ENCODE peak calls at places on chromosomes 1 and 21, in eight cellular contexts. G, L, F, E, J, S, B and K are unnamed samples.

GRCh38 chr1:94988356-94988755 is 61.4 kb upstream of the CNN3 start:
- DNase-seq in G (no peak), L (no peak), F (no peak), E (no peak), J (no peak), S (no peak), B (no peak), K (no peak)

GRCh38 chr21:39712976-39713375 is 32.0 kb upstream of the IGSF5 start:
- DNase-seq in G (no peak), L (no peak), F (no peak), E (no peak), J (no peak), S (no peak), B (no peak), K (no peak)

GRCh38 chr1:117284408-117285215 is 73.9 kb upstream of the VTCN1 start:
- DNase-seq in G (peak), L (peak), F (no peak), E (no peak), J (peak), S (no peak), B (no peak), K (no peak)

GRCh38 chr1:66206563-66207154 is 327.3 kb upstream of the SGIP1 start:
- DNase-seq in G (no peak), L (no peak), F (no peak), E (no peak), J (no peak), S (no peak), B (no peak), K (no peak)

GRCh38 chr1:3687509-3687908 is 35.2 kb downstream of the TP73 start:
- DNase-seq in G (no peak), L (no peak), F (no peak), E (no peak), J (no peak), S (no peak), B (no peak), K (no peak)

GRCh38 chr1:169193191-169193850 is 86.8 kb downstream of the ATP1B1 start:
- DNase-seq in G (no peak), L (no peak), F (no peak), E (peak), J (no peak), S (no peak), B (no peak), K (no peak)

GRCh38 chr1:87927391-87928073 is 598.9 kb downstream of the LMO4 start:
- DNase-seq in G (no peak), L (no peak), F (no peak), E (no peak), J (no peak), S (no peak), B (no peak), K (no peak)

GRCh38 chr21:37667380-37667779 is 248.9 kb downstream of the KCNJ6 start:
- DNase-seq in G (no peak), L (no peak), F (no peak), E (no peak), J (no peak), S (no peak), B (no peak), K (no peak)

GRCh38 chr1:5661196-5662130 is 330.8 kb downstream of the NPHP4 start:
- DNase-seq in G (no peak), L (no peak), F (no peak), E (peak), J (no peak), S (no peak), B (no peak), K (no peak)

GRCh38 chr1:233796146-233796798 is 108.2 kb upstream of the SLC35F3 start:
- DNase-seq in G (no peak), L (peak), F (no peak), E (no peak), J (no peak), S (no peak), B (peak), K (no peak)

GRCh38 chr1:3349161-3349967 is 105.1 kb upstream of the ARHGEF16 start:
- DNase-seq in G (peak), L (no peak), F (no peak), E (peak), J (peak), S (no peak), B (no peak), K (no peak)

DNA sequence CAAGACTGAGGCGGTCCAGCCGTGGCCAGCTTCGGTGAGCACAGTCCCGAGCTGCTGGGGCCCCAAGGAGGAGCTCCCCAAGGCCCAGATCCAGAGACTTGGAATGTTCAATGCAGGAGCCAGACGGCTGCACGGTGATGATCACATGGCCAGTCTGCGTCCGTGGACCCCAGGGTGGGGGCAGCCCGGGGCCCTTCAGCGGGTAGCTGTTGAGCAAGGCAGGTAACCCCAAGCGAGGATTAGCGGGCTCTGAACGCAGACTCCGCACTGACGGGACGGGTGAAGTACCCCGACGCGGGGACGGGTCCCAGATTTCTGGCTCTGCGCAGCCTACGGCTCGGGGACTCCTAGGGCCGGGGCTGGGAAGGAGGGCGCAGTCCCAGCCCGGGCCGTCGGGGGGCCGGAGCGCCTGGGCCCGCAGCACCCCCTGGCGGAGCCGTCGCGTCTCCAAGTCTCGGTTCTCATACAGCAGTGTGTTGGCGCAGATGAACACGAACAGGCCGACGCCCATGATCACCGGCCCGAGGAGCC is 2.7 kb downstream of the TMEM200B start:
- DNase-seq in G (peak), L (peak), F (no peak), E (peak), J (peak), S (peak), B (no peak), K (no peak)
- TF ChIP-seq CTCF in G (peak), L (peak), F (no peak), E (peak), J (peak), S (peak), B (peak), K (peak)

GRCh38 chr1:180092931-180093650 is 61.6 kb upstream of the QSOX1 start:
- DNase-seq in G (no peak), L (no peak), F (no peak), E (no peak), J (no peak), S (no peak), B (no peak), K (no peak)
- H3K4me3 ChIP-seq in G (no peak), L (no peak), F (no peak), E (no peak), J (no peak), S (no peak), B (no peak), K (no peak)

DNA sequence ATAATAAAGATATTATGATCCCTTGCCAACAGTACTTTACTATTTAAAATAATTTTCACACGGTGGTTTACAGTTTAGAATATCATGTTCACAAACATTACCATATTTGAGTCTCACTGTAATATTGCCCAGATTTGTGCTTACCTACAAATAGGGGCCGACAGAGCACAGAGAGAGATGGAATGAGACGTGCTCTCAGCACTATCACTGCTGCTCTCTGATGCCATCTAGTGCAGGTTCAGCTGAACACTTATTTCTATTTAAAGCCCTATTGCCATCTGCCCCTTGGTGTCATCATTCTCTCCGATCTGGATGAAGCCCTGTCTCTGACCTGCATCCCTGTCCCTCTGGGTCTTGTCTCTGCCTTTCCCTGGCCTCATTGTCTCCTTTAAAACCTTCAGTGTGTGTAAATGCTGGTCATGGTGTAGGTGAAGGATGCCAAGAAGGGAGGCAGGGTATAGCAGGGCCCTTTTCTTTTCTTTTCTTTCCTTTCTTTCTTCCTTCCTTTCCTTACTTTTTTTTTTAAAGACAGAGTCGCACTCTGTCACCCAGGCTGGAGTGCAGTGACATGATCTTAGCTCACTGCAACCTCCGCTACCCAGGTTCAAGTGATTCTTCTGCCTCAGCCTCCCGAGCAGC is 6.9 kb upstream of the GPATCH4 start:
- DNase-seq in G (peak), L (peak), F (no peak), E (no peak), J (peak), S (no peak), B (peak), K (no peak)
- TF ChIP-seq CTCF in G (peak), L (peak), F (peak), E (peak), J (peak), S (peak), B (peak), K (peak)

GRCh38 chr21:44514746-44515358 is 25.1 kb downstream of the KRTAP10-1 start:
- DNase-seq in G (no peak), L (no peak), F (no peak), E (peak), J (no peak), S (peak), B (no peak), K (no peak)

GRCh38 chr21:44517175-44517899 is 22.7 kb downstream of the KRTAP10-1 start:
- DNase-seq in G (peak), L (peak), F (no peak), E (no peak), J (no peak), S (peak), B (peak), K (no peak)

GRCh38 chr21:44515359-44516165 is 24.4 kb downstream of the KRTAP10-1 start:
- DNase-seq in G (no peak), L (no peak), F (no peak), E (peak), J (no peak), S (peak), B (no peak), K (no peak)

GRCh38 chr21:44516828-44517174 is 23.2 kb downstream of the KRTAP10-1 start:
- DNase-seq in G (no peak), L (no peak), F (no peak), E (peak), J (no peak), S (peak), B (no peak), K (no peak)

DNA sequence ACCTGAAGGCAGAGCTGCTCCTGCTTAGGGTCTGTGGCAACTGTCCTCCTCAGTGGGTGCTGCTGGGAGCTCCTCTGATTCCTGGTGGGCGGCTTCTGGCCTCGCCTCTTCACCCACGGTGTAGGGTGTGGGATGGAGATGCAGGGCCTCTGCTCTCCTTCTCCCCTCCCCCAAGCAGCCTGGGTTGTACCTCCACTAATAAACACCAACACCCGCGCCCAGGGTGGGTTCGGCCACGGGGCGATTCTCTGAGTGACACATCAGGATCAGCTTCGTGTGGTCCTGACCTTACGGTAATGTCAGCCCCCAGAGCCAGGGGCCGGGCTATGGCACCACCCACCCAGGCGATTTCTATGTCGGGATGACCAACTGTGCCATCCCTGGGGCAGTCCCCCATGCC is 23.7 kb downstream of the KRTAP10-1 start:
- DNase-seq in G (no peak), L (no peak), F (no peak), E (peak), J (no peak), S (peak), B (no peak), K (no peak)
- H3K4me3 ChIP-seq in G (no peak), L (no peak), F (no peak), E (no peak), J (no peak), S (no peak), B (no peak), K (no peak)

GRCh38 chr1:204190212-204191211 is 5.8 kb downstream of the KISS1 start:
- DNase-seq in G (no peak), L (no peak), F (no peak), E (no peak), J (no peak), S (peak), B (no peak), K (no peak)
- TF ChIP-seq CTCF in G (no peak), L (no peak), F (no peak), E (no peak), J (no peak), S (no peak), B (no peak), K (no peak)

GRCh38 chr1:75723989-75724471 is 479 bp upstream of the ACADM start:
- DNase-seq in G (peak), L (peak), F (peak), E (peak), J (peak), S (peak), B (no peak), K (peak)

GRCh38 chr1:75724472-75725022 is at the start of gene ACADM:
- DNase-seq in G (peak), L (peak), F (peak), E (peak), J (peak), S (peak), B (peak), K (peak)

GRCh38 chr1:75727571-75727970 is 3.1 kb downstream of the ACADM start:
- DNase-seq in G (no peak), L (peak), F (no peak), E (no peak), J (peak), S (no peak), B (no peak), K (no peak)

GRCh38 chr1:75725256-75725655 is 747 bp downstream of the ACADM start:
- DNase-seq in G (no peak), L (no peak), F (no peak), E (no peak), J (peak), S (no peak), B (no peak), K (no peak)

GRCh38 chr1:75725861-75726361 is 1.4 kb downstream of the ACADM start:
- DNase-seq in G (no peak), L (peak), F (no peak), E (no peak), J (no peak), S (no peak), B (no peak), K (no peak)
- H3K4me3 ChIP-seq in G (peak), L (peak), F (no peak), E (peak), J (peak), S (peak), B (peak), K (peak)